ENCODE peak calls at places on chromosomes 11 and 22, in five cellular contexts. One of them, this sample, is unnamed.

GRCh38 chr11:102552447-102553200 is 22.1 kb upstream of the MMP7 start:
- DNase-seq in fibroblast of pulmonary artery: no peak
- DNase-seq in GM12865: no peak
- DNase-seq in fibroblast of villous mesenchyme: no peak
- DNase-seq in uterus: no peak
- DNase-seq in this sample: peak

GRCh38 chr22:44734801-44735517 is 17.4 kb upstream of the ARHGAP8 start:
- DNase-seq in fibroblast of pulmonary artery: no peak
- DNase-seq in fibroblast of villous mesenchyme: no peak
- DNase-seq in uterus: no peak
- DNase-seq in GM12865: no peak
- DNase-seq in this sample: no peak

GRCh38 chr22:46444390-46444854 is 93.0 kb downstream of the CELSR1 start:
- DNase-seq in uterus: no peak
- DNase-seq in fibroblast of pulmonary artery: no peak
- DNase-seq in GM12865: no peak
- DNase-seq in fibroblast of villous mesenchyme: no peak
- DNase-seq in this sample: no peak

GRCh38 chr22:19619144-19620009 is 94.9 kb upstream of the SEPTIN5 start:
- DNase-seq in fibroblast of pulmonary artery: no peak
- DNase-seq in uterus: no peak
- DNase-seq in GM12865: peak
- DNase-seq in fibroblast of villous mesenchyme: no peak
- DNase-seq in this sample: no peak

GRCh38 chr11:108926522-108927380 is 261.9 kb downstream of the DDX10 start:
- DNase-seq in fibroblast of villous mesenchyme: peak
- DNase-seq in GM12865: no peak
- DNase-seq in uterus: no peak
- DNase-seq in fibroblast of pulmonary artery: no peak
- DNase-seq in this sample: no peak

GRCh38 chr22:46180370-46181137 is 30.2 kb downstream of the PPARA start:
- DNase-seq in fibroblast of pulmonary artery: peak
- DNase-seq in fibroblast of villous mesenchyme: peak
- DNase-seq in uterus: no peak
- DNase-seq in GM12865: no peak
- DNase-seq in this sample: no peak

GRCh38 chr11:33040127-33040861 is 922 bp downstream of the TCP11L1 start:
- DNase-seq in fibroblast of pulmonary artery: no peak
- DNase-seq in fibroblast of villous mesenchyme: peak
- DNase-seq in GM12865: peak
- DNase-seq in uterus: peak
- DNase-seq in this sample: peak

GRCh38 chr11:12052676-12053605 is 44.5 kb upstream of the DKK3 start:
- DNase-seq in GM12865: peak
- DNase-seq in fibroblast of pulmonary artery: no peak
- DNase-seq in uterus: no peak
- DNase-seq in fibroblast of villous mesenchyme: no peak
- DNase-seq in this sample: no peak

GRCh38 chr11:7690648-7691047 is 15.6 kb downstream of the OVCH2 start:
- DNase-seq in uterus: no peak
- DNase-seq in fibroblast of villous mesenchyme: no peak
- DNase-seq in GM12865: no peak
- DNase-seq in fibroblast of pulmonary artery: no peak
- DNase-seq in this sample: peak

GRCh38 chr11:95078526-95078925 is 11.1 kb upstream of the ENDOD1 start:
- DNase-seq in fibroblast of villous mesenchyme: no peak
- DNase-seq in GM12865: no peak
- DNase-seq in fibroblast of pulmonary artery: no peak
- DNase-seq in uterus: no peak
- DNase-seq in this sample: no peak

GRCh38 chr22:38205261-38206128 is 3.7 kb downstream of the MAFF start:
- DNase-seq in uterus: peak
- DNase-seq in GM12865: no peak
- DNase-seq in fibroblast of villous mesenchyme: peak
- DNase-seq in fibroblast of pulmonary artery: peak
- DNase-seq in this sample: peak

GRCh38 chr22:29799217-29799680 is 32.1 kb downstream of the UQCR10 start:
- DNase-seq in fibroblast of villous mesenchyme: peak
- DNase-seq in fibroblast of pulmonary artery: peak
- DNase-seq in uterus: peak
- DNase-seq in GM12865: no peak
- DNase-seq in this sample: peak

GRCh38 chr22:17964647-17965046 is 59.7 kb downstream of the MICAL3 start:
- DNase-seq in fibroblast of villous mesenchyme: no peak
- DNase-seq in uterus: no peak
- DNase-seq in fibroblast of pulmonary artery: no peak
- DNase-seq in GM12865: peak
- DNase-seq in this sample: no peak

GRCh38 chr22:31431950-31432349 is 32.5 kb downstream of the DRG1 start:
- DNase-seq in fibroblast of villous mesenchyme: no peak
- DNase-seq in GM12865: no peak
- DNase-seq in uterus: no peak
- DNase-seq in fibroblast of pulmonary artery: no peak
- DNase-seq in this sample: no peak

GRCh38 chr22:24179478-24180210 is 1.6 kb upstream of the SUSD2 start:
- DNase-seq in GM12865: no peak
- DNase-seq in fibroblast of pulmonary artery: no peak
- DNase-seq in fibroblast of villous mesenchyme: no peak
- DNase-seq in uterus: no peak
- DNase-seq in this sample: no peak

GRCh38 chr11:46295312-46295995 is 18.0 kb downstream of the CREB3L1 start:
- DNase-seq in fibroblast of pulmonary artery: peak
- DNase-seq in uterus: peak
- DNase-seq in fibroblast of villous mesenchyme: peak
- DNase-seq in GM12865: peak
- DNase-seq in this sample: peak

GRCh38 chr11:129458278-129458677 is 82.6 kb downstream of the BARX2 start:
- DNase-seq in GM12865: no peak
- DNase-seq in fibroblast of pulmonary artery: no peak
- DNase-seq in uterus: no peak
- DNase-seq in fibroblast of villous mesenchyme: no peak
- DNase-seq in this sample: no peak

GRCh38 chr22:21764038-21764804 is 28.6 kb upstream of the YPEL1 start:
- DNase-seq in fibroblast of pulmonary artery: no peak
- DNase-seq in GM12865: no peak
- DNase-seq in fibroblast of villous mesenchyme: no peak
- DNase-seq in uterus: no peak
- DNase-seq in this sample: no peak

GRCh38 chr11:69213315-69213714 is 57.6 kb downstream of the SMIM38 start:
- DNase-seq in uterus: no peak
- DNase-seq in fibroblast of pulmonary artery: no peak
- DNase-seq in fibroblast of villous mesenchyme: no peak
- DNase-seq in GM12865: peak
- DNase-seq in this sample: no peak

GRCh38 chr11:69211540-69212120 is 55.9 kb downstream of the SMIM38 start:
- DNase-seq in uterus: no peak
- DNase-seq in fibroblast of villous mesenchyme: no peak
- DNase-seq in GM12865: no peak
- DNase-seq in fibroblast of pulmonary artery: no peak
- DNase-seq in this sample: no peak

GRCh38 chr11:69210660-69211035 is 54.9 kb downstream of the SMIM38 start:
- DNase-seq in uterus: no peak
- DNase-seq in fibroblast of villous mesenchyme: no peak
- DNase-seq in fibroblast of pulmonary artery: no peak
- DNase-seq in GM12865: no peak
- DNase-seq in this sample: no peak

GRCh38 chr11:69213964-69214363 is 58.2 kb downstream of the SMIM38 start:
- DNase-seq in GM12865: no peak
- DNase-seq in uterus: no peak
- DNase-seq in fibroblast of pulmonary artery: no peak
- DNase-seq in fibroblast of villous mesenchyme: no peak
- DNase-seq in this sample: no peak

DNA sequence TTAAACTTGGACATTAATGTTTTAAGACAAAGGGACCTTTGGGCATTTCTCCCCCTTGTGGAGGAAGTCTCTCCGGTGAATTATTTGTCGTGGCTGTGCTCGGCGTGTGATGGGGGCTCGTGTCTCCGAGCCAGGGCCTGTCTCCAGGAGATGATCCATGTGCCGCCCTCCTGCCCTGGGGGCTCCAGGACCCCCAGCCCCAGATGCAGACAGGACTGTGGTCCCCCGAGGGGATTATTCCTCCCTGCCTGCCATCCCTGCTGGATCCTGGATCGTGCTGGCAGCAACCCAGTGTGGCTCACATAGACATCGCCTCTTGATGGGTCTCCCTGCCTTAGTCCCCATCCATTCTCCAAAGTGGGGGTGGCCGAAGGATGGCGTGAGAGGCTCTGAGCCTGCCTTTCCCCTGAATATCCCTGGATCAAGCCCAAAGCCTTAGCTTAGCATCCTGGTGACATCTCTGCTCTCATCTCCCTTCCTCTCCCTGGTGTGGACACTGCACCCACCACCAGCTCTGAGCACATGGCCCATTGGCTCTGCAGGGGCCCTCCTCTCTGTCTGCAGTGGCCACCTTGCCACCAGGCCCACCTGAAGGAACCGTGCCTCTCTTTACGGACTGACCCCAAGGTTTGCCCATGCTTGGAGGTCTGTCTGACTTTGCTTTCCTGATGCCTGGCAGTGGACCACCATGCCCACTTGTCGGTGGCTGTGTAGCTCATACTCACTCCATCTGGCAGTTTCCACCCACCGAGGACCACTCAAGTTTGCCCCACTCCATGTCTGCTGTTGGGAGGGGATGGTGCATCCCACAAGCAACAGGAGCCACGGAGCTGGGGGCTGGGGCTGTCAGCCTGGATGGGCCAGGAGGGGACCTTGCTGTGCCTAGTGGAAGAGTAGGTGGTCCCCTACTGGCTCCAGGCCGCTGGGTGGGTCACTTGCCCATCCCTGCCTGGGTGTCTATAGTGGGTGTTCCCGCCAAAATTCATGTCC is 56.7 kb downstream of the SMIM38 start:
- DNase-seq in GM12865: no peak
- DNase-seq in uterus: no peak
- DNase-seq in fibroblast of villous mesenchyme: peak
- DNase-seq in fibroblast of pulmonary artery: peak
- DNase-seq in this sample: peak
- TF ChIP-seq CTCF in GM12865: no peak
- TF ChIP-seq CTCF in uterus: peak
- TF ChIP-seq CTCF in fibroblast of villous mesenchyme: peak
- TF ChIP-seq CTCF in fibroblast of pulmonary artery: peak
- TF ChIP-seq CTCF in this sample: peak

GRCh38 chr11:13486926-13487660 is 8.7 kb downstream of the PTH start:
- DNase-seq in fibroblast of villous mesenchyme: no peak
- DNase-seq in uterus: no peak
- DNase-seq in fibroblast of pulmonary artery: peak
- DNase-seq in GM12865: peak
- DNase-seq in this sample: peak
- H3K4me3 ChIP-seq in fibroblast of villous mesenchyme: no peak
- H3K4me3 ChIP-seq in uterus: no peak
- H3K4me3 ChIP-seq in fibroblast of pulmonary artery: peak
- H3K4me3 ChIP-seq in GM12865: peak
- H3K4me3 ChIP-seq in this sample: no peak

DNA sequence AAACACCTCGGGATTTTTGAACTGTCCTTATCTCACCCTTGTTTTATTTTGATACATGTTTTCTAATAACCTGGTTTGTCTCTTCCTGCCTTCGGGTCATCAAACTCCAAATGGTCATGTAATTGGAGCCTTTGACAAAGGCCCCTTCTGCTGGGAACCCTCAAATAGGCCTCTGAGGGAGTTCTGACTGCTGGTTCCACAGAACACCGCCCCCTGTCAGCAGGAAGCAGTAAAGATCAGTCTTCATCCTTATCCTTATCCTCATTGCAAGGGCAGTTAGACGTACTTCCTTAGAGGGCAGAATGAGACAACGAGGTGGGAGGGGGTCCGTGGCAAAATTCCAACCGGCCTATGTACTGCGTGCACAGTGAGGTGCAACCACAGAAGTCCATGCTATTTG is 12.1 kb downstream of the TRIM51 start:
- DNase-seq in GM12865: no peak
- DNase-seq in uterus: no peak
- DNase-seq in fibroblast of villous mesenchyme: no peak
- DNase-seq in fibroblast of pulmonary artery: no peak
- DNase-seq in this sample: no peak
- TF ChIP-seq CTCF in GM12865: no peak
- TF ChIP-seq CTCF in uterus: no peak
- TF ChIP-seq CTCF in fibroblast of villous mesenchyme: no peak
- TF ChIP-seq CTCF in fibroblast of pulmonary artery: no peak
- TF ChIP-seq CTCF in this sample: no peak

GRCh38 chr22:40182231-40182835 is 4.6 kb downstream of the TNRC6B start:
- DNase-seq in fibroblast of villous mesenchyme: no peak
- DNase-seq in uterus: no peak
- DNase-seq in GM12865: no peak
- DNase-seq in fibroblast of pulmonary artery: no peak
- DNase-seq in this sample: peak

GRCh38 chr22:40179535-40179934 is 1.8 kb downstream of the TNRC6B start:
- DNase-seq in uterus: no peak
- DNase-seq in GM12865: no peak
- DNase-seq in fibroblast of villous mesenchyme: no peak
- DNase-seq in fibroblast of pulmonary artery: no peak
- DNase-seq in this sample: no peak

GRCh38 chr22:40180403-40180802 is 2.7 kb downstream of the TNRC6B start:
- DNase-seq in uterus: no peak
- DNase-seq in fibroblast of pulmonary artery: no peak
- DNase-seq in GM12865: no peak
- DNase-seq in fibroblast of villous mesenchyme: no peak
- DNase-seq in this sample: no peak

GRCh38 chr22:40183029-40183581 is 5.4 kb downstream of the TNRC6B start:
- DNase-seq in GM12865: no peak
- DNase-seq in fibroblast of villous mesenchyme: peak
- DNase-seq in fibroblast of pulmonary artery: peak
- DNase-seq in uterus: no peak
- DNase-seq in this sample: peak

DNA sequence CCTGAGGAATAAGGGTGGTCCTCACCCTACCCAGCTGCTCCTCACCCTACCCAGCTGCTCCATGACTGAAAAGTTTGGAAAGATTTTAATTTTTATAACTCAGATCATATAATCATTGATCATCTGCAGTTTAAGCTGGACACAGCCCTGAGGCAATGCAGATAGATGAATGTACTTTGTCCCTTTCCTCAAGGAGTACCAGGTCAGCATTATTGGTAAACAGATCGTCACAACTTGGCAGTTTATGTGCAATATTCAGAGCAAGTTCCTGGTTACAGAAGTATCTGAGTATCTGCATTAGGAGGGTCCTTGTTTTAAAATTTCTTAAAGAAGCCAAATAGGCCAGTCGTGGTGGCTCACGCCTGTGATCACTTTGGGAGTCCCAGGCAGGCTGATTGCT is 3.6 kb downstream of the TNRC6B start:
- DNase-seq in uterus: no peak
- DNase-seq in GM12865: no peak
- DNase-seq in fibroblast of villous mesenchyme: no peak
- DNase-seq in fibroblast of pulmonary artery: no peak
- DNase-seq in this sample: no peak
- H3K4me3 ChIP-seq in uterus: no peak
- H3K4me3 ChIP-seq in GM12865: no peak
- H3K4me3 ChIP-seq in fibroblast of villous mesenchyme: no peak
- H3K4me3 ChIP-seq in fibroblast of pulmonary artery: no peak
- H3K4me3 ChIP-seq in this sample: no peak

GRCh38 chr11:2298795-2299747 is 2.6 kb downstream of the C11orf21 start:
- DNase-seq in fibroblast of villous mesenchyme: no peak
- DNase-seq in fibroblast of pulmonary artery: no peak
- DNase-seq in uterus: no peak
- DNase-seq in GM12865: peak
- DNase-seq in this sample: no peak
- TF ChIP-seq CTCF in fibroblast of villous mesenchyme: peak
- TF ChIP-seq CTCF in fibroblast of pulmonary artery: no peak
- TF ChIP-seq CTCF in uterus: no peak
- TF ChIP-seq CTCF in GM12865: peak
- TF ChIP-seq CTCF in this sample: peak

GRCh38 chr11:107856981-107857517 is 1.5 kb downstream of the SLC35F2 start:
- DNase-seq in GM12865: no peak
- DNase-seq in uterus: no peak
- DNase-seq in fibroblast of villous mesenchyme: no peak
- DNase-seq in fibroblast of pulmonary artery: no peak
- DNase-seq in this sample: no peak
- H3K4me3 ChIP-seq in GM12865: peak
- H3K4me3 ChIP-seq in uterus: no peak
- H3K4me3 ChIP-seq in fibroblast of villous mesenchyme: no peak
- H3K4me3 ChIP-seq in fibroblast of pulmonary artery: no peak
- H3K4me3 ChIP-seq in this sample: no peak